ENCODE peak calls at places on chromosomes 13 and 19, in ten cellular contexts. D is OCI-LY7; O is endothelial cell; B is choroid plexus epithelial cell; I is cardiac fibroblast; R is epithelial cell of esophagus; M is mesenteric fat pad; H is A549; S is CD8-positive, alpha-beta T cell; X is AG08395. J is an unnamed sample.

GRCh38 chr13:50222569-50223332 is 207.5 kb downstream of the KCNRG start:
- DNase-seq in I (peak), R (peak), M (no peak), S (no peak), X (peak), B (peak), H (no peak), D (no peak), O (no peak), J (no peak)

GRCh38 chr19:3524075-3524842 is 14.7 kb upstream of the TEKTIP1 start:
- DNase-seq in O (no peak), I (no peak), X (no peak), D (no peak), H (no peak), M (no peak), R (no peak), B (no peak), S (no peak), J (no peak)

GRCh38 chr19:28443361-28443760 is 769.6 kb downstream of the UQCRFS1 start:
- DNase-seq in M (no peak), S (no peak), D (no peak), H (no peak), I (no peak), R (no peak), O (no peak), B (peak), X (no peak), J (no peak)

GRCh38 chr19:33133438-33134031 is 1.6 kb downstream of the WDR88 start:
- DNase-seq in O (no peak), R (no peak), M (no peak), D (no peak), H (no peak), B (peak), S (no peak), X (no peak), I (peak), J (no peak)

GRCh38 chr13:47708386-47708785 is 292.7 kb downstream of the SUCLA2 start:
- DNase-seq in H (no peak), M (no peak), S (no peak), I (peak), D (no peak), B (peak), O (no peak), X (peak), R (peak), J (no peak)

GRCh38 chr13:48679941-48680630 is 26.4 kb downstream of the CYSLTR2 start:
- DNase-seq in X (no peak), I (no peak), D (no peak), O (no peak), B (no peak), R (no peak), S (no peak), H (no peak), M (no peak), J (peak)

GRCh38 chr19:16070366-16070990 is 5.8 kb upstream of the TPM4 start:
- DNase-seq in R (peak), O (no peak), X (no peak), B (no peak), H (peak), M (no peak), D (peak), S (peak), I (no peak), J (no peak)

GRCh38 chr19:8500158-8500557 is 2.3 kb downstream of the PRAM1 start:
- DNase-seq in O (no peak), R (no peak), D (no peak), I (peak), M (no peak), B (peak), S (no peak), H (no peak), X (no peak), J (no peak)

GRCh38 chr13:30877335-30877734 is 28.7 kb upstream of the MEDAG start:
- DNase-seq in I (peak), X (peak), S (no peak), H (no peak), M (no peak), O (no peak), B (peak), R (no peak), D (no peak), J (no peak)

GRCh38 chr19:45468803-45469131 is 971 bp downstream of the FOSB start:
- DNase-seq in D (no peak), S (peak), M (no peak), B (no peak), O (no peak), H (no peak), I (no peak), R (peak), X (no peak), J (no peak)

GRCh38 chr19:804419-805160 is 7.3 kb downstream of the PTBP1 start:
- DNase-seq in I (no peak), X (no peak), M (no peak), O (no peak), B (no peak), D (no peak), H (no peak), S (no peak), R (no peak), J (no peak)